ENCODE peak calls at places on chromosomes 6 and 20, in four cellular contexts. P, G, Q and B are unnamed samples.

GRCh38 chr20:62239278-62239879 is 1.1 kb downstream of the OSBPL2 start:
- DNase-seq in P (no peak), G (no peak), Q (no peak), B (no peak)

GRCh38 chr6:159682265-159682664 is 10.8 kb downstream of the SOD2 start:
- DNase-seq in P (no peak), G (no peak), Q (no peak), B (peak)

GRCh38 chr6:11759995-11760394 is 18.6 kb downstream of the ADTRP start:
- DNase-seq in P (no peak), G (no peak), Q (no peak), B (no peak)

GRCh38 chr20:55667024-55667423 is 338.3 kb downstream of the CBLN4 start:
- DNase-seq in P (no peak), G (no peak), Q (no peak), B (no peak)

GRCh38 chr6:129469070-129469662 is 240.8 kb downstream of the ARHGAP18 start:
- DNase-seq in P (no peak), G (no peak), Q (no peak), B (no peak)

GRCh38 chr20:63955281-63955845 is 853 bp downstream of the UCKL1 start:
- DNase-seq in P (peak), G (peak), Q (no peak), B (no peak)

GRCh38 chr6:141110486-141110885 is 1022.2 kb upstream of the GJE1 start:
- DNase-seq in P (no peak), G (peak), Q (no peak), B (peak)

GRCh38 chr6:117498159-117498558 is 15.7 kb downstream of the DCBLD1 start:
- DNase-seq in P (no peak), G (peak), Q (no peak), B (peak)

GRCh38 chr6:138594749-138595148 is 95.5 kb upstream of the NHSL1 start:
- DNase-seq in P (no peak), G (no peak), Q (no peak), B (no peak)

GRCh38 chr6:102216232-102216631 is 822.7 kb downstream of the GRIK2 start:
- DNase-seq in P (no peak), G (no peak), Q (no peak), B (no peak)

GRCh38 chr6:139801571-139802321 is 427.3 kb upstream of the CITED2 start:
- DNase-seq in P (no peak), G (no peak), Q (no peak), B (peak)

GRCh38 chr6:224350-224749 is 67.9 kb upstream of the DUSP22 start:
- DNase-seq in P (no peak), G (no peak), Q (no peak), B (no peak)

GRCh38 chr6:52503853-52504777 is 72.7 kb downstream of the TRAM2 start:
- DNase-seq in P (peak), G (peak), Q (no peak), B (peak)

GRCh38 chr6:16355699-16356481 is 117.5 kb downstream of the GMPR start:
- DNase-seq in P (no peak), G (peak), Q (no peak), B (no peak)

GRCh38 chr6:116366740-116367275 is 3.9 kb upstream of the DSE start:
- DNase-seq in P (no peak), G (no peak), Q (no peak), B (no peak)

GRCh38 chr6:132132420-132132819 is 181.2 kb upstream of the CCN2 start:
- DNase-seq in P (no peak), G (peak), Q (no peak), B (peak)

GRCh38 chr6:87700729-87701675 is 1.0 kb downstream of the AKIRIN2 start:
- DNase-seq in P (peak), G (peak), Q (peak), B (peak)

GRCh38 chr20:57399587-57400261 is 8.5 kb downstream of the RBM38 start:
- DNase-seq in P (no peak), G (no peak), Q (peak), B (peak)

GRCh38 chr6:13729891-13730290 is 18.3 kb upstream of the RANBP9 start:
- DNase-seq in P (no peak), G (no peak), Q (no peak), B (peak)

GRCh38 chr20:56716806-56717205 is 87.7 kb downstream of the TFAP2C start:
- DNase-seq in P (no peak), G (no peak), Q (no peak), B (no peak)

GRCh38 chr6:62998022-62998421 is 213.2 kb upstream of the FKBP1C start:
- DNase-seq in P (no peak), G (no peak), Q (no peak), B (no peak)

GRCh38 chr6:28587746-28588075 is 62.0 kb downstream of the GPX5 start:
- DNase-seq in P (no peak), G (no peak), Q (no peak), B (no peak)

GRCh38 chr20:20712004-20712473 is 405 bp downstream of the RALGAPA2 start:
- DNase-seq in P (no peak), G (peak), Q (no peak), B (no peak)

GRCh38 chr6:12935637-12936036 is 219.1 kb downstream of the PHACTR1 start:
- DNase-seq in P (no peak), G (no peak), Q (no peak), B (no peak)

GRCh38 chr6:99093781-99094180 is 146.0 kb upstream of the FBXL4 start:
- DNase-seq in P (no peak), G (no peak), Q (no peak), B (no peak)

GRCh38 chr6:105014954-105015353 is 58.0 kb downstream of the LIN28B start:
- DNase-seq in P (no peak), G (no peak), Q (no peak), B (no peak)

GRCh38 chr20:18056174-18057105 is 1.3 kb downstream of the OVOL2 start:
- DNase-seq in P (no peak), G (no peak), Q (no peak), B (no peak)

GRCh38 chr20:2535711-2536561 is 437 bp upstream of the TMC2 start:
- DNase-seq in P (no peak), G (no peak), Q (no peak), B (no peak)

GRCh38 chr6:82178084-82178758 is 69.3 kb downstream of the IBTK start:
- DNase-seq in P (no peak), G (peak), Q (no peak), B (peak)

GRCh38 chr6:42197574-42198362 is 3.0 kb upstream of the GUCA1B start:
- DNase-seq in P (peak), G (peak), Q (no peak), B (peak)

GRCh38 chr6:83711958-83712357 is 3.1 kb upstream of the SNAP91 start:
- DNase-seq in P (no peak), G (no peak), Q (no peak), B (no peak)

GRCh38 chr6:83709748-83710050 is 798 bp upstream of the SNAP91 start:
- DNase-seq in P (no peak), G (no peak), Q (no peak), B (no peak)

GRCh38 chr6:83708970-83709747 is at the start of gene SNAP91:
- DNase-seq in P (no peak), G (peak), Q (no peak), B (no peak)

GRCh38 chr6:83707829-83708545 is 914 bp downstream of the SNAP91 start:
- DNase-seq in P (no peak), G (peak), Q (no peak), B (no peak)

GRCh38 chr6:83708546-83708969 is 343 bp downstream of the SNAP91 start:
- DNase-seq in P (no peak), G (peak), Q (no peak), B (no peak)
- TF ChIP-seq FOS in P (no peak), G (no peak), Q (no peak), B (no peak)

GRCh38 chr20:1471242-1471641 is 4.6 kb upstream of the NSFL1C start:
- DNase-seq in P (no peak), G (no peak), Q (no peak), B (no peak)

GRCh38 chr20:1469306-1469905 is 2.8 kb upstream of the NSFL1C start:
- DNase-seq in P (peak), G (no peak), Q (no peak), B (no peak)

GRCh38 chr20:1468117-1468624 is 1.5 kb upstream of the NSFL1C start:
- DNase-seq in P (no peak), G (no peak), Q (no peak), B (no peak)

GRCh38 chr20:1467355-1468116 is 887 bp upstream of the NSFL1C start:
- DNase-seq in P (peak), G (no peak), Q (no peak), B (no peak)

GRCh38 chr20:1469925-1470571 is 3.4 kb upstream of the NSFL1C start:
- DNase-seq in P (peak), G (peak), Q (peak), B (peak)
- TF ChIP-seq FOS in P (no peak), G (peak), Q (no peak), B (peak)

GRCh38 chr6:2734517-2735076 is 16.1 kb downstream of the MYLK4 start:
- DNase-seq in P (no peak), G (no peak), Q (no peak), B (peak)

GRCh38 chr6:2732503-2733089 is 18.1 kb downstream of the MYLK4 start:
- DNase-seq in P (no peak), G (no peak), Q (no peak), B (no peak)

GRCh38 chr6:2731281-2731909 is 19.3 kb downstream of the MYLK4 start:
- DNase-seq in P (no peak), G (no peak), Q (no peak), B (no peak)

GRCh38 chr6:2733736-2734480 is 16.8 kb downstream of the MYLK4 start:
- DNase-seq in P (no peak), G (no peak), Q (no peak), B (no peak)

GRCh38 chr6:2733324-2733723 is 17.4 kb downstream of the MYLK4 start:
- DNase-seq in P (peak), G (no peak), Q (peak), B (peak)
- TF ChIP-seq FOS in P (no peak), G (no peak), Q (no peak), B (no peak)

DNA sequence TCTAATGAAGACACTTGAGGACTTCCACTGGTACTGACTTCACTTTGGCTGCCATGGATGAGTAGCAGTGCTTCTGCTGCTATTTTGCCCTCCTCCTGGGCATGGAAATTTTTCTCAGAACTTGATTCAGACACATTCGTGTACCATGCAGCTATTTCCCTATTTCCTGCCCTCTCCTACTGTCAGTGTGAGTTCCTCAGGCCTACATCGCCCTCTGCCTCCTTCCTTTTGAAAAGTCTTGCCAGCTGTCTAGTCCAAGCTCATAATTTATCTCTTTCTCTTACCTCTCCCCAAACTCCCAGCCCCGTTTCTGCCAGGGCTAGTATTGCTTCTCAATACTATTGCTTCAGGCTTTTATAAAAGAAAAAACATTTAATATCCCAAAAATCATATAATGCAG is 470.2 kb downstream of the ADGRB3 start:
- DNase-seq in P (no peak), G (no peak), Q (no peak), B (no peak)
- TF ChIP-seq FOS in P (no peak), G (no peak), Q (no peak), B (no peak)

GRCh38 chr6:153032255-153032882 is 29.9 kb upstream of the MTRF1L start:
- DNase-seq in P (peak), G (peak), Q (no peak), B (peak)
- TF ChIP-seq FOS in P (no peak), G (no peak), Q (no peak), B (no peak)

DNA sequence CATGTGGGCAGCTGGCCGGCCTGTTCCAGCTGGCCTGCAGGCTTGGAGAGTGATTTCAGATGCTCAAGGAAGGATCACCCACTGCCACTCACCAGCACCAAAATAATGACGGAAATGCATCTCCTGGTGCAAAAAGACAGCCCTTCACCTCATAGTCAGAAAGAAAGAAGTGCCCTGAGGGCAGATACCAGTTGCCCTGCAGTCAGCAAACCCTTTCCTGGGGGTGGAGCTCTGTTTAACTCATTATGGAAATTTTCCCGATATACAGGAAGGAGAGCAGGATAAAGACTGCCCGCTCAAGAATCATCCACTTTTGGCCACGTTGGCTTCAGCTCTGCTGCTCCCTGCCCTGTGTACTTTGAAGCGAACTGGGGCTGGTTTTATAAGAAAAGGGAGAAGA is 127.9 kb downstream of the GRM4 start:
- DNase-seq in P (no peak), G (no peak), Q (no peak), B (no peak)
- TF ChIP-seq FOS in P (no peak), G (no peak), Q (no peak), B (no peak)

GRCh38 chr20:22582386-22582959 is 1.9 kb downstream of the FOXA2 start:
- DNase-seq in P (no peak), G (no peak), Q (no peak), B (no peak)
- TF ChIP-seq FOS in P (no peak), G (no peak), Q (no peak), B (no peak)